ENCODE peak calls at places on chromosomes 7 and 10, in ten cellular contexts. A is fibroblast of mammary gland, K is GM06990, X is choroid plexus epithelial cell, I is cardiac fibroblast, J is AG04449, Q is astrocyte of the spinal cord, Z is body of pancreas, P is skeletal muscle cell, F is neuronal stem cell. N is an unnamed sample.
A peak's percentile ranks its signal among the peaks of the same experiment; 100 is the strongest.

GRCh38 chr7:41148521-41148951 is 554.4 kb downstream of the INHBA start:
- DNase-seq in X (peak; percentile 78), K (no peak), Q (peak; percentile 70), P (peak; percentile 82), I (peak; percentile 94), Z (no peak), F (no peak), A (peak; percentile 96), J (peak; percentile 71), N (no peak)

GRCh38 chr7:10939237-10939910 is 34.3 kb upstream of the PHF14 start:
- DNase-seq in P (no peak), A (peak; percentile 2), F (no peak), I (no peak), X (peak; percentile 12), K (no peak), Q (no peak), Z (no peak), J (no peak), N (no peak)

GRCh38 chr10:14971867-14972448 is 12.8 kb downstream of the MEIG1 start:
- DNase-seq in J (no peak), Q (peak; percentile 13), F (no peak), I (peak; percentile 34), A (peak; percentile 9), X (peak; percentile 31), Z (peak; percentile 21), P (no peak), K (no peak), N (peak; percentile 87)

GRCh38 chr10:10056958-10057357 is 960.7 kb upstream of the CELF2 start:
- DNase-seq in K (no peak), F (no peak), X (peak; percentile 74), P (peak; percentile 6), Z (no peak), A (peak; percentile 7), Q (no peak), I (peak; percentile 53), J (no peak), N (no peak)

GRCh38 chr7:99090811-99091582 is 52.9 kb downstream of the SMURF1 start:
- DNase-seq in X (peak; percentile 51), Z (peak; percentile 33), J (peak; percentile 77), A (peak; percentile 31), I (no peak), F (no peak), K (no peak), Q (peak; percentile 44), P (no peak), N (no peak)

GRCh38 chr10:50470798-50471582 is 152.8 kb downstream of the SGMS1 start:
- DNase-seq in Q (peak; percentile 62), J (no peak), P (no peak), A (no peak), Z (no peak), I (no peak), F (no peak), K (no peak), X (no peak), N (no peak)

GRCh38 chr10:128476845-128477244 is 350.6 kb upstream of the MKI67 start:
- DNase-seq in A (no peak), X (no peak), Z (no peak), K (no peak), J (no peak), P (no peak), Q (no peak), I (no peak), F (no peak), N (no peak)

GRCh38 chr10:17454181-17454800 is at the start of gene ST8SIA6:
- DNase-seq in Q (peak; percentile 54), K (peak; percentile 31), P (peak; percentile 16), F (peak; percentile 36), A (peak; percentile 25), X (peak; percentile 56), I (peak; percentile 24), Z (peak; percentile 37), J (no peak), N (peak; percentile 83)

GRCh38 chr10:22712959-22713852 is 1.2 kb downstream of the PIP4K2A start:
- DNase-seq in Z (peak; percentile 33), K (peak; percentile 55), Q (peak; percentile 22), P (no peak), F (peak; percentile 14), J (no peak), X (peak; percentile 47), I (peak; percentile 55), A (peak; percentile 42), N (peak; percentile 65)

GRCh38 chr7:106425017-106425719 is 140.4 kb upstream of the NAMPT start:
- DNase-seq in K (peak; percentile 60), X (peak; percentile 100), A (peak; percentile 100), J (peak; percentile 100), I (peak; percentile 100), Q (peak; percentile 98), F (no peak), Z (peak; percentile 75), P (peak; percentile 99), N (no peak)

GRCh38 chr10:96863922-96864543 is 31.9 kb downstream of the LCOR start:
- DNase-seq in Z (no peak), X (peak; percentile 47), P (no peak), Q (peak; percentile 28), F (no peak), K (peak; percentile 44), A (peak; percentile 33), I (peak; percentile 63), J (no peak), N (no peak)

GRCh38 chr7:47202146-47202768 is 379.7 kb downstream of the TNS3 start:
- DNase-seq in P (no peak), A (peak; percentile 25), X (no peak), Z (no peak), J (no peak), I (no peak), Q (no peak), K (no peak), F (no peak), N (no peak)

GRCh38 chr7:143884276-143884977 is 17.5 kb downstream of the TCAF1 start:
- DNase-seq in Q (no peak), P (no peak), F (no peak), A (no peak), I (no peak), K (no peak), Z (no peak), J (no peak), X (no peak), N (no peak)

GRCh38 chr10:58743466-58744115 is 230.9 kb downstream of the BICC1 start:
- DNase-seq in A (no peak), K (no peak), P (no peak), I (peak; percentile 68), Q (peak; percentile 87), F (peak; percentile 41), Z (no peak), X (peak; percentile 93), J (peak; percentile 59), N (no peak)

GRCh38 chr7:44615793-44616192 is 9.4 kb downstream of the OGDH start:
- DNase-seq in F (no peak), J (no peak), Q (no peak), P (no peak), A (no peak), K (no peak), Z (no peak), X (no peak), I (no peak), N (no peak)

GRCh38 chr10:126013489-126014281 is 117.3 kb downstream of the FANK1 start:
- DNase-seq in A (peak; percentile 92), Q (peak; percentile 91), I (peak; percentile 68), J (peak; percentile 24), Z (peak; percentile 24), K (peak; percentile 35), F (no peak), X (peak; percentile 80), P (peak; percentile 73), N (peak; percentile 79)

GRCh38 chr10:129955591-129956284 is 8.3 kb downstream of the EBF3 start:
- DNase-seq in Q (no peak), P (no peak), J (no peak), Z (no peak), A (no peak), K (no peak), I (peak; percentile 80), F (peak; percentile 11), X (peak; percentile 28), N (no peak)

GRCh38 chr10:26169466-26169865 is 47.1 kb upstream of the GAD2 start:
- DNase-seq in K (no peak), X (no peak), Z (no peak), J (no peak), I (no peak), A (no peak), P (no peak), F (peak; percentile 47), Q (no peak), N (no peak)

GRCh38 chr7:5709347-5709950 is 72.0 kb downstream of the RNF216 start:
- DNase-seq in K (no peak), F (no peak), I (no peak), X (peak; percentile 74), A (peak; percentile 64), P (no peak), Z (no peak), Q (no peak), J (no peak), N (no peak)
- H3K4me3 ChIP-seq in K (no peak overlapping the region), F (no peak overlapping the region), I (no peak overlapping the region), X (no peak overlapping the region), A (no peak overlapping the region), P (no peak overlapping the region), Z (no peak overlapping the region), Q (no peak overlapping the region), J (no peak overlapping the region), N (no peak overlapping the region)

GRCh38 chr7:19268737-19269136 is 123.5 kb upstream of the FERD3L start:
- DNase-seq in I (peak; percentile 69), F (no peak), P (peak; percentile 29), K (no peak), X (peak; percentile 76), A (peak; percentile 30), J (no peak), Q (no peak), Z (no peak), N (no peak)
- H3K4me3 ChIP-seq in I (no peak overlapping the region), F (no peak overlapping the region), P (no peak overlapping the region), K (no peak overlapping the region), X (peak overlapping the region; percentile 37), A (no peak overlapping the region), J (no peak overlapping the region), Q (no peak overlapping the region), Z (no peak overlapping the region), N (no peak overlapping the region)

DNA sequence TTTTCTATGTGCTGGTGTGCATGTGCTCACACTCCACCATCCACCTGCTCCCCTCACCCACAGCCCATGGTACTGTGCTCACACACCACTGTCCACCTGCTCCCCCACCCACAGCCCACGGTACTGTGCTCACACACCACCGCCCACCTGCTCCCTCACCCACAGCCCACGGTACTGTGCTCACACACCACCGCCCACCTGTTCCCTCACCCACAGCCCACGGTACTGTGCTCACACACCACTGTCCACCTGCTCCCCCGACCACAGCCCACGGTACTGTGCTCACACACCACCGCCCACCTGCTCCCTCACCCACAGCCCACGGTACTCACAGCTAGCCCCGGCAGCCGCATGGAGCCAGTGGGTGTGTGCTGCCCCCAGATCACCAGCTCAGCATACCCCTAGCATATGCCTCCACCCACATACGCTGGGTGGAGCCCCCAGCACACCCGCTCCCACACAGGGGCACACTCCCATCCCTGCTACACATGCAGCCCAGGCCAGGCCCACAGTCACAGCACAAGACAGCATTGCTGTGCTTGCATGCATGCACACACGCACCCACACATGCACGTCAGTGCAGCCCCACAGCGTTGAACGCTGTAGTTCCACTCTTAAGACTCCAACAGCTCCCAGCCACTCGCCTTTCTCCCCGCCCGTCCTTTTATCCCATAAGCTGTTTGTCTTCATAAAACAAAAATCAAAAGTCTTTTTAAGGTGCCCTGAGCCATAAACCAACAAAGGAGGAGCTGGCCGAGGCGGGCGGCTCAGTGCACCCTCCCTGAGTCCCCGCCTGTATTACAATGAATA is 62.1 kb downstream of the PAX2 start:
- DNase-seq in Z (no peak), J (no peak), K (no peak), P (no peak), I (no peak), F (no peak), X (no peak), A (no peak), Q (no peak), N (no peak)
- H3K4me3 ChIP-seq in Z (no peak overlapping the region), J (no peak overlapping the region), K (no peak overlapping the region), P (no peak overlapping the region), I (no peak overlapping the region), F (no peak overlapping the region), X (no peak overlapping the region), A (no peak overlapping the region), Q (no peak overlapping the region), N (no peak overlapping the region)

GRCh38 chr10:79072041-79072441 is 3.3 kb downstream of the ZMIZ1 start:
- DNase-seq in I (no peak), F (no peak), Q (no peak), P (no peak), J (no peak), Z (no peak), K (no peak), A (no peak), X (no peak), N (no peak)
- H3K4me3 ChIP-seq in I (peak overlapping the region; percentile 8), F (peak overlapping the region; percentile 76), Q (peak overlapping the region; percentile 89), P (peak overlapping the region; percentile 98), J (peak overlapping the region; percentile 95), Z (no peak overlapping the region), K (no peak overlapping the region), A (no peak overlapping the region), X (no peak overlapping the region), N (peak overlapping the region; percentile 88)